ENCODE peak calls at places on chromosomes 12 and 14, in four cellular contexts. K, F, V and T are unnamed samples.

GRCh38 chr14:100065942-100066574 is 836 bp downstream of the EVL start:
- DNase-seq in K (no peak), F (no peak), V (peak), T (no peak)

GRCh38 chr14:64682843-64683242 is 21.4 kb upstream of the PLEKHG3 start:
- DNase-seq in K (no peak), F (no peak), V (no peak), T (no peak)

GRCh38 chr12:109875572-109876131 is 4.7 kb downstream of the GLTP start:
- DNase-seq in K (no peak), F (no peak), V (no peak), T (no peak)

GRCh38 chr14:53412819-53413664 is 259.9 kb upstream of the DDHD1 start:
- DNase-seq in K (no peak), F (peak), V (no peak), T (no peak)

GRCh38 chr14:65866906-65867305 is 454.4 kb downstream of the FUT8 start:
- DNase-seq in K (no peak), F (no peak), V (no peak), T (no peak)

GRCh38 chr12:242496-242895 is 20.1 kb downstream of the SLC6A13 start:
- DNase-seq in K (peak), F (no peak), V (no peak), T (no peak)

GRCh38 chr14:99436247-99437180 is 44.1 kb downstream of the SETD3 start:
- DNase-seq in K (peak), F (no peak), V (no peak), T (no peak)

GRCh38 chr12:109466305-109466704 is 10.8 kb downstream of the KCTD10 start:
- DNase-seq in K (no peak), F (no peak), V (no peak), T (no peak)

GRCh38 chr12:63843613-63844390 is 698 bp upstream of the SRGAP1 start:
- DNase-seq in K (peak), F (peak), V (peak), T (peak)

GRCh38 chr12:31220061-31220460 is 105.9 kb downstream of the SINHCAF start:
- DNase-seq in K (no peak), F (no peak), V (no peak), T (no peak)

GRCh38 chr14:92938235-92938875 is 15.4 kb downstream of the CHGA start:
- DNase-seq in K (no peak), F (no peak), V (no peak), T (no peak)

GRCh38 chr14:23425169-23425568 is 10.3 kb downstream of the MYH7 start:
- DNase-seq in K (no peak), F (no peak), V (no peak), T (no peak)

GRCh38 chr12:6222009-6222702 is 22.0 kb downstream of the CD9 start:
- DNase-seq in K (no peak), F (peak), V (no peak), T (no peak)

GRCh38 chr12:99454539-99455172 is 192.9 kb upstream of the GARIN6 start:
- DNase-seq in K (no peak), F (no peak), V (no peak), T (no peak)

GRCh38 chr12:127245437-127245836 is 1021.5 kb upstream of the TMEM132C start:
- DNase-seq in K (no peak), F (no peak), V (no peak), T (no peak)

GRCh38 chr14:67396381-67396965 is 15.5 kb downstream of the PLEK2 start:
- DNase-seq in K (no peak), F (no peak), V (no peak), T (no peak)

GRCh38 chr14:91904483-91904882 is 37.1 kb upstream of the TC2N start:
- DNase-seq in K (no peak), F (no peak), V (no peak), T (no peak)

GRCh38 chr14:55699131-55700057 is 119.4 kb downstream of the KTN1 start:
- DNase-seq in K (no peak), F (peak), V (no peak), T (no peak)

GRCh38 chr14:75487155-75487671 is 35.1 kb upstream of the BATF start:
- DNase-seq in K (peak), F (no peak), V (peak), T (no peak)

GRCh38 chr12:130026608-130027176 is 122.9 kb upstream of the TMEM132D start:
- DNase-seq in K (peak), F (peak), V (no peak), T (peak)

GRCh38 chr14:101962503-101962874 is 1.9 kb upstream of the DYNC1H1 start:
- DNase-seq in K (no peak), F (peak), V (no peak), T (peak)

GRCh38 chr14:92039073-92039719 is 663 bp downstream of the TRIP11 start:
- DNase-seq in K (peak), F (peak), V (no peak), T (peak)

GRCh38 chr14:21498540-21499526 is 12.3 kb downstream of the METTL3 start:
- DNase-seq in K (peak), F (peak), V (no peak), T (peak)

GRCh38 chr12:62606654-62607053 is 140.0 kb downstream of the MON2 start:
- DNase-seq in K (no peak), F (no peak), V (no peak), T (no peak)

DNA sequence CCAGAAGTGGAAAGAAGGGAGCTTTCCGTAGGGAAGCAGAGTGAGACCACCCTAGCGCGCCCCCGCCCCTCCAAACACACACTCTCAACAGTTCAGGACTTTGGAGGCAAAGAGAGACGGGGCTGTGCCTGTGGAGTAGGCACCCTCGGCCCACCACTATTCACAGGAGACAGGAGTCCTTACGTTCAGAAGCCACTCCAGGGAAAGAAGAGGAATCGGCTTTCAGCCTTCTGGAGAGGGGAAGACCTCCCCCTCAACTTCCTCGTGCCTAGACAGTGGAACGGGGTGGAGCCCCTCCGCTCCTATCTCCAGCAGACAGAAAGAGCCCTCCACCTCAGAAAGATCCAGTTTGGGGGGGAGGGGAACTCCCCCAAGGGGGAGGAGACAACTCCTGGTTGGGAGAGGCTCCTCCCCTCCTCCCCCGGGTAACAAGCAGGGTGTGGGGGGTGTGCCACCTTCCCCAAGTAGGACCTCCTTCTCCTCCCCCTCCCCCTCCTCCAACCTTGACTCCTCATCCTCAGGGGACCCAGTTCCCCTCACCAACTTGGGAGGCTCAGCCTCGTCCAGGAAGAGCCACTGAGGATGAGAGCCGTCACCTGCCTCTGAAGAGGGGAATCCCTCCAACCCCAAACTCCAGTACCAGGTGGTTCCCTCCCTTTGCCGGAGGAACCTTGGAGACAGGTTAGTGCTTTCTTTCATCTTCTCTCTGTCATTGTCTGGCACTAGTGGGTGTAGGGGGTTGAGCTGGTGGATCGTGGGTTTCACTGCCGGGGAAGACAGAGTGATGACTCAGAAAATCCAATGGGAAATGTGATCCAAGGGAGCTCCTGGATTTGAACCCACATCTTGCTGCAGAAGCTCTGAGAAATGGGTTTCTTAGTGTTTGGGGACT is 883 bp downstream of the FOXJ2 start:
- DNase-seq in K (no peak), F (no peak), V (no peak), T (peak)
- TF ChIP-seq CBX5 in K (no peak), F (no peak), V (no peak), T (no peak)

DNA sequence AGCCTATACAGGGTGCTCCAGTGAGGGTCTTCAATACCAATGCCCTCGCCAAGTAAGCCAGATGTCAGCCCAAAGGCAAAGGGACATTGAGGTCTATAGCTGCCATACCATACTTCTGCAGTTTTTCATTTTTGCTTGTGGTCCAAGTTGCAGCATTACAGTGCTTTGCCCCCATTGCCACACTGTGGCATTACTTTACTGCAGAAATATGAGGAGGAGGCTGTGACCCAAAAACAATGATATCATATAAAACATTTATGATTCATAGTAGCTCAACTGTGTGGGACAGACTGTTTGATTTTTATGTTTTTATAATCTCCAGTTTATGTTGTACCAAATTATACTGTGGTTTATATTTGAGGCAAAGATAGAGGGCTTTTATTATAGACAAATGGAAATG is 64.1 kb downstream of the KIAA0586 start:
- DNase-seq in K (no peak), F (no peak), V (no peak), T (no peak)
- TF ChIP-seq CBX5 in K (no peak), F (no peak), V (no peak), T (no peak)

DNA sequence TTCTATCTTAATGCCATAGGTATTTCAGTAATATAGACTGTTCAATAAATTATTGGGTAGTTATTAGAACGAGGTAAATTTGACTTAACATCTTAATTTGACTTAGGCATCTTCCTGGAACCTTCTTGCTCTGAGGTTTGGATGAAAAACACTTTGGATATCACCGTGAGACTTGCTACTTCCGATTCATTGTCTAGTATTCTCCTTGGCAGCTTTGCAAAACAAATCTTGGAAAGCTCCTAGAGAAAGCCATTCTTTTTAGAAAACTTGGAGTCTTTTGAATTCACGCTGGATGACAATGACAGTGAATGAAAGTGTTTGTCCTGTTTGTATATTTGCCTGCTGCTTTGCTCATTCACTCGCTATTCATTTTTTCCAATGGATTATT is 222.1 kb upstream of the HMGA2 start:
- DNase-seq in K (no peak), F (no peak), V (no peak), T (no peak)
- TF ChIP-seq CBX5 in K (no peak), F (no peak), V (no peak), T (no peak)

DNA sequence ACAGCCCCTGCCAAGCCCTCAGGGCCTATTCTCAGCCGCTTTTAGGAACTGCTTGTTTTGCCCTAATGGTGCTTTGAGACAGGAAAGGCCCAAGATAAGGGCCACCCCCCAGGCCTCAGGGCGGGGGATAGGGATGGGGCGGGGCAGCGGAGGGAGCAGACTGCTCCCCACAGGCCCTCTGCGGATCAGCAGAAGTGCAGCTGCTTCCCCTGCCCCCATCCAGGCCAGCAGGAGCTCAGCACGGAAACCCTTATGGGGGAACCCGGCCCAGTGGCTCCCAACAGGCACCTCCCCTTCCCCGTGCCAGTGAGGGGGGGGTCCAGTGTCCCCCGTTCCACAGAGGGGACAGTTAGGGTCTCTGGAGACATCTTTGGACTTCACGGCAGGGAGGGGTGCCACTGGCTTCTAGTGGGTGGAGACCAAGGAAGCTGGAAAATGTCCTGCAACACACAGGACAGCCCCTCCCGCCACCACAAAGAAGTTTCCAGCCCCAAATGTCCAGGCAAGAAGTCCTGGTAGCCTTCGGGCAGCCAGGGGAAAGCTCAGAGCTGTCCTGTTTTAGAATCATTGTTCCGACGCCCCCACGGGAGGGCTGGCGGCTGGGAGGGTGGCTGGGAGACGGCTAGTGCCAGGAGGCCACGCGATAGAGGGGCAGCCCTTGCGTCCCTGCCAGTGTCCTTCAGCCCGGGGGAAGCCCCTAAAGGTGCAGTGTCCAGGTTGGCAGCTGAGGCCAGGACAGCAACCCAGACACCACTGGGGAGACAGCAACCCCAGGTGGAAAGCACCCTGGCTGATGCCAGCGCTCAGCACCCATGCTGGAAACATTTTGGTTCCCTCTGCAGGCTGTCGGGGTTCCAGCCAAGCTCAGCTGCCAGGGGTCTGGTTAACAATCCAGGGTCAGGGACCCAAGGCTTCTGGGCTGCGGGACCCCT is 10.4 kb upstream of the GPR132 start:
- DNase-seq in K (no peak), F (no peak), V (no peak), T (peak)
- TF ChIP-seq CBX5 in K (no peak), F (no peak), V (no peak), T (no peak)

GRCh38 chr14:30221546-30221945 is 293.9 kb upstream of the PRKD1 start:
- DNase-seq in K (no peak), F (no peak), V (no peak), T (no peak)

GRCh38 chr14:30223385-30223785 is 295.7 kb upstream of the PRKD1 start:
- DNase-seq in K (no peak), F (peak), V (no peak), T (no peak)

GRCh38 chr14:30227436-30227835 is 299.8 kb upstream of the PRKD1 start:
- DNase-seq in K (no peak), F (no peak), V (no peak), T (no peak)

GRCh38 chr14:30225171-30225570 is 297.5 kb upstream of the PRKD1 start:
- DNase-seq in K (no peak), F (no peak), V (no peak), T (no peak)

GRCh38 chr14:30223966-30224365 is 296.3 kb upstream of the PRKD1 start:
- DNase-seq in K (no peak), F (no peak), V (no peak), T (no peak)
- TF ChIP-seq CBX5 in K (no peak), F (no peak), V (no peak), T (no peak)

GRCh38 chr12:53193040-53193439 is 12.3 kb upstream of the CSAD start:
- DNase-seq in K (no peak), F (no peak), V (no peak), T (no peak)

GRCh38 chr12:53192531-53193021 is 11.9 kb upstream of the CSAD start:
- DNase-seq in K (no peak), F (no peak), V (no peak), T (no peak)

GRCh38 chr12:53191885-53192530 is 11.3 kb upstream of the CSAD start:
- DNase-seq in K (no peak), F (no peak), V (no peak), T (no peak)

GRCh38 chr12:53190108-53190729 is 9.5 kb upstream of the CSAD start:
- DNase-seq in K (peak), F (peak), V (no peak), T (peak)

DNA sequence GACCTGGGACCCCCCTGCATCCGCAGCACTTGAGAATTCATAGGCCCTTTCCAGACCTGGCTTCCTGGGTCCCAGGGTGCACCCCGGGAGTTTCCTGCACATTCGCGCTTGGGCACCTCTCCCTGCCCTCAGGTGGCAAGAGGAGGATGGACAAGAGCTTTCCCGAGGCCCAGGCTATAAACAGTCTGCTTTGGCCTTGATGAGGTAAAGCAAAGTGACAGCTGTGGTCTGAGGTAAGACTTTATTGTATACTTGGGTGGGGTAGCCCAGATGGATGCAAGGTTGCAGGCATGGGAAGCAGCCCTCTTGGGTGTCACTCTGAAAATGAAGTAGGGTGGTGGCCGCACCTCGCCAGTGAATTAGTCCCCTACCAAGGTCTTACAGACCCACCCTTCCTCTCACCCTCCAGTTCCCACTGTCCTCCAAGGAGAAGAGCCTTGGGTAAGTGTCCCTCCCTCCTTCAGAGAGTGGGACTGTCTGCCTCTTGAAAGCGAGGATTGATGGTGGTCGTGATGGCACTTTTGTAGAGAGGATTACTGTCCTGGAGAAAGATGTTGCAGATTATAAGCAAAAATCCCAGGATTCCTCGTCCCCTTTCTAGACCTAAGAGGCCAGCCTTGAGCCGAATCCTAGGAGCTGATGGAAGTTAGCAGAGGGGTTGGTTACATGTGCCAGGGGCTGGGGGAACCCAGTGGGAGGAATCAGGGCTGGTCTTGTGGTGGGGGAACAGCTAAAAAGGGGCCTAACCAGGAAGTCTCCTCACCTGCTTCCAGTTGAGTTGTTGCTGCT is 10.6 kb upstream of the CSAD start:
- DNase-seq in K (no peak), F (no peak), V (no peak), T (no peak)
- TF ChIP-seq CBX5 in K (no peak), F (no peak), V (no peak), T (no peak)

DNA sequence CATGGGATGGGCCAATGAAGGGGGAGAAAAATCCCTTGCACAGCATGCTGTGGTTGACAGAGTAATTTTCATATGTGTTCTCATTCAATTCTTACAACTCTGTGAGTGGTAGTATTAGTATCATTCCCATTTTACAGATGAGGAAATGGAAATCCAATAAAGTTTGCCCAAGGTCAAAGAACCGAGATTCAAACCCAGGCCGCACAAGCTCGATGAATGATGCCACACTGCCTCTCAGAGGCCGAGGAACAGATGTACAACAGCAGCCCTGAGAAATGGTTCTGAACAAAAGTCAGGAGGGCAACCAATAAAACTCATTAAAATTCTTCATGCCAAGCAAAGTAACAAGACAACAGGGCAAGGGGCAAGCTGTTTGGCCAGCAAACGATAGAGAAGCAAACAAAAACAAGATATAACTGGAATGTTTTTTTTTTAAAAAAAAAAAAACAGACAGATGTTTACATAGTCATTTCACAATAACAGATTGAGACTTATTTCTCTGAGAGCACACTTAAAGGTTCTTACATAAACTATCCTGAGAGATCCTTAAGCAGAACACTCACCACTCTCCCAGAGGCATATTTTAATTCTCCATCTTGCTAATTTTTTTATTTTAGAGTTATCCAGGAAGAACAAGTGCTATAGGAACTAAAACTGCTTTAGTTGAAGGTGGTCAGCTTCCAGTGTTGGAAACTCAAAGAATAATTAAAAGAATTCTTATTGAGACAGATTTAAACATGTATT is 85.8 kb downstream of the EXOC5 start:
- DNase-seq in K (no peak), F (peak), V (no peak), T (peak)
- TF ChIP-seq CBX5 in K (no peak), F (no peak), V (no peak), T (no peak)

DNA sequence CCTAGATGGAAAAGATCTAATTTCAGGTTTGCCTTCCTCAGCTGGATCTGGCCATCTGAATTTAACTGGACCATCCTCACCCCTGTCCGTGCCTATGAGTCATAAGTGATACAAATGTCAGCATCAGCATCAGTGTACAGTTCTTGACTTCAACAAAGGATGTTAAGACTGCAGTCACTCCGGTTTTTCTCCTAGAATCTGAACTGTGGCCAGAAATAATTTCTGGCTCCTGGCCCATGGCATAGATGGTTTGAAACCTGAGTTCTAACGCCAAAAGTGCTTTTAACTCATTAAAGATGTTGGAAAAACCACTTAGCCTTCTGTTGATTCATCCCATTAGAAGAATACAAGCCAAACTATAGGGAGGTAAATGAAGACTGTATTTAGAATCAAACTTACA is 61.4 kb upstream of the GRIP1 start:
- DNase-seq in K (no peak), F (no peak), V (no peak), T (no peak)
- TF ChIP-seq CBX5 in K (no peak), F (no peak), V (no peak), T (no peak)

GRCh38 chr12:39619316-39619659 is 315 bp downstream of the ABCD2 start:
- DNase-seq in K (no peak), F (no peak), V (no peak), T (no peak)
- TF ChIP-seq CBX5 in K (no peak), F (no peak), V (peak), T (no peak)